ENCODE peak calls at places on chromosomes 7 and 10, in five cellular contexts. K, E, F, S and B are unnamed samples.

GRCh38 chr7:83820641-83821040 is 171.7 kb upstream of the SEMA3E start:
- DNase-seq in K (no peak), S (no peak), F (no peak), E (no peak), B (no peak)

GRCh38 chr10:93438796-93439253 is 43.3 kb downstream of the MYOF start:
- DNase-seq in E (no peak), K (no peak), S (no peak), F (no peak), B (no peak)

GRCh38 chr7:18624436-18624835 is 128.9 kb downstream of the HDAC9 start:
- DNase-seq in K (no peak), S (no peak), F (no peak), E (no peak), B (no peak)

GRCh38 chr7:115340828-115341227 is 418.9 kb downstream of the MDFIC start:
- DNase-seq in K (no peak), S (no peak), E (no peak), F (no peak), B (no peak)

GRCh38 chr10:113445736-113446135 is 107.1 kb upstream of the HABP2 start:
- DNase-seq in S (no peak), E (no peak), K (no peak), F (no peak), B (no peak)

GRCh38 chr10:88652621-88653020 is 11.6 kb upstream of the LIPF start:
- DNase-seq in S (no peak), K (no peak), E (no peak), F (no peak), B (no peak)

GRCh38 chr7:79217468-79217867 is 236.0 kb downstream of the MAGI2 start:
- DNase-seq in K (no peak), E (no peak), S (no peak), F (no peak), B (no peak)

GRCh38 chr7:52009195-52009594 is 692.6 kb upstream of the COBL start:
- DNase-seq in K (no peak), F (no peak), S (no peak), E (no peak), B (no peak)

GRCh38 chr10:76299501-76299900 is 868.1 kb downstream of the LRMDA start:
- DNase-seq in K (no peak), E (no peak), F (no peak), S (no peak), B (no peak)

GRCh38 chr7:115933463-115933862 is 97.1 kb downstream of the TFEC start:
- DNase-seq in F (no peak), K (no peak), E (no peak), S (no peak), B (no peak)

GRCh38 chr7:97094531-97094930 is 23.0 kb upstream of the SDHAF3 start:
- DNase-seq in K (no peak), F (no peak), S (no peak), E (no peak), B (no peak)

GRCh38 chr7:40077849-40078248 is 56.6 kb downstream of the MPLKIP start:
- DNase-seq in S (no peak), K (no peak), E (no peak), F (no peak), B (no peak)

GRCh38 chr10:6667679-6668270 is 87.7 kb upstream of the PRKCQ start:
- DNase-seq in F (peak), K (no peak), E (no peak), S (peak), B (peak)

GRCh38 chr10:6044651-6045599 is 17.2 kb downstream of the IL2RA start:
- DNase-seq in F (no peak), S (no peak), K (no peak), E (no peak), B (no peak)

GRCh38 chr7:51075681-51076580 is 240.7 kb downstream of the COBL start:
- DNase-seq in K (no peak), F (no peak), E (no peak), S (no peak), B (no peak)